ENCODE peak calls at places on chromosomes 1 and 21, in four cellular contexts. H, B, A and C are unnamed samples.

GRCh38 chr1:234954613-234955012 is 174.0 kb downstream of the TOMM20 start:
- DNase-seq in H (no peak), A (no peak), B (peak; percentile 36), C (no peak)

GRCh38 chr1:31154000-31154631 is 85.6 kb downstream of the NKAIN1 start:
- DNase-seq in B (no peak), A (no peak), H (no peak), C (no peak)

GRCh38 chr21:37452222-37452621 is 85.6 kb downstream of the DYRK1A start:
- DNase-seq in H (no peak), A (no peak), B (peak; percentile 23), C (no peak)

GRCh38 chr1:225891229-225891972 is 2.5 kb upstream of the LEFTY1 start:
- DNase-seq in B (no peak), H (no peak), A (peak; percentile 13), C (no peak)

GRCh38 chr1:115654663-115655306 is 13.0 kb downstream of the VANGL1 start:
- DNase-seq in B (no peak), A (peak; percentile 36), H (no peak), C (no peak)

GRCh38 chr1:203655656-203656055 is 29.0 kb downstream of the ATP2B4 start:
- DNase-seq in B (no peak), H (no peak), A (no peak), C (no peak)

GRCh38 chr1:188122646-188123045 is 1293.9 kb downstream of the PLA2G4A start:
- DNase-seq in B (no peak), H (no peak), A (no peak), C (no peak)

GRCh38 chr1:245874942-245875580 is 632.0 kb downstream of the SMYD3 start:
- DNase-seq in H (no peak), A (peak; percentile 71), B (peak; percentile 82), C (no peak)

GRCh38 chr1:194056169-194056568 is 869.8 kb upstream of the B3GALT2 start:
- DNase-seq in B (no peak), A (no peak), H (no peak), C (no peak)

GRCh38 chr1:177209357-177209756 is 38.6 kb downstream of the BRINP2 start:
- DNase-seq in B (no peak), H (no peak), A (no peak), C (no peak)

GRCh38 chr1:8374812-8375211 is 56.9 kb downstream of the SLC45A1 start:
- DNase-seq in B (no peak), A (peak; percentile 55), H (no peak), C (no peak)

GRCh38 chr1:34829250-34829649 is 30.3 kb downstream of the SMIM12 start:
- DNase-seq in A (no peak), B (no peak), H (no peak), C (no peak)

GRCh38 chr1:181090653-181091126 is 2.2 kb downstream of the IER5 start:
- DNase-seq in B (no peak), A (peak; percentile 59), H (no peak), C (no peak)

GRCh38 chr1:230540416-230540815 is 101.9 kb upstream of the COG2 start:
- DNase-seq in A (no peak), H (no peak), B (no peak), C (no peak)

GRCh38 chr1:3543076-3544049 is 67.9 kb downstream of the MEGF6 start:
- DNase-seq in B (peak; percentile 61), H (no peak), A (no peak), C (no peak)

GRCh38 chr1:9417695-9418094 is 121.6 kb upstream of the SLC25A33 start:
- DNase-seq in H (no peak), A (no peak), B (no peak), C (no peak)

GRCh38 chr21:21146587-21147373 is 148.6 kb downstream of the NCAM2 start:
- DNase-seq in H (no peak), B (no peak), A (peak; percentile 59), C (no peak)

GRCh38 chr1:55400560-55400959 is 185.4 kb upstream of the USP24 start:
- DNase-seq in A (no peak), H (no peak), B (peak; percentile 34), C (no peak)

GRCh38 chr1:103266036-103266435 is 157.7 kb upstream of the COL11A1 start:
- DNase-seq in B (no peak), H (no peak), A (no peak), C (no peak)

GRCh38 chr1:185317886-185318310 is 855 bp upstream of the IVNS1ABP start:
- DNase-seq in B (peak; percentile 34), A (peak; percentile 50), H (peak; percentile 41), C (peak; percentile 43)

GRCh38 chr21:44886113-44887075 is 12.9 kb upstream of the PTTG1IP start:
- DNase-seq in H (no peak), B (no peak), A (no peak), C (no peak)

GRCh38 chr1:66262233-66262632 is 271.7 kb upstream of the SGIP1 start:
- DNase-seq in H (no peak), B (no peak), A (no peak), C (no peak)
- TF ChIP-seq TAF1 in H (no peak), B (no peak), A (no peak), C (no peak)

DNA sequence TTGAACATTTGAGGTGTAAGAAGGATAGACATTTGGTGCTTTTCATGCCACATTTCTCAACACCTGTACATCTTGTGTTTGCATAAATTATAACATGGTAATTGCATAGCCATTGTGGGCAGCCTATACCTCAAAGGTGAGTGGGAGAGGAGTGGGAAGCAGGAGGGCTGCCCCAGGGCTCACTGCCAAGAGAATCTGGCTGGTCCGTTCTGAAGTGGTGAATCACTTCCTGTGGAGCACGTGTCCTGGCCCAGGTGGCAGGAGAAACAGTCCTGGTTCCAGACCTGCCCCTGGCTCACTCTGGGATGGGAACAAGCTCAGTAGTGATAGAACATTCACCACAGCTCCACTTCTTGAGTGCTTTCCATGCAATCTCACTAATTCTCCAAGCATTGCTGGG is 11.6 kb upstream of the OLFML2B start:
- DNase-seq in H (no peak), B (no peak), A (no peak), C (no peak)
- TF ChIP-seq TAF1 in H (no peak), B (no peak), A (no peak), C (no peak)

GRCh38 chr1:24472527-24473251 is 29.9 kb upstream of the RCAN3 start:
- DNase-seq in B (no peak), A (no peak), H (no peak), C (no peak)
- TF ChIP-seq TAF1 in B (no peak), A (no peak), H (no peak), C (no peak)

DNA sequence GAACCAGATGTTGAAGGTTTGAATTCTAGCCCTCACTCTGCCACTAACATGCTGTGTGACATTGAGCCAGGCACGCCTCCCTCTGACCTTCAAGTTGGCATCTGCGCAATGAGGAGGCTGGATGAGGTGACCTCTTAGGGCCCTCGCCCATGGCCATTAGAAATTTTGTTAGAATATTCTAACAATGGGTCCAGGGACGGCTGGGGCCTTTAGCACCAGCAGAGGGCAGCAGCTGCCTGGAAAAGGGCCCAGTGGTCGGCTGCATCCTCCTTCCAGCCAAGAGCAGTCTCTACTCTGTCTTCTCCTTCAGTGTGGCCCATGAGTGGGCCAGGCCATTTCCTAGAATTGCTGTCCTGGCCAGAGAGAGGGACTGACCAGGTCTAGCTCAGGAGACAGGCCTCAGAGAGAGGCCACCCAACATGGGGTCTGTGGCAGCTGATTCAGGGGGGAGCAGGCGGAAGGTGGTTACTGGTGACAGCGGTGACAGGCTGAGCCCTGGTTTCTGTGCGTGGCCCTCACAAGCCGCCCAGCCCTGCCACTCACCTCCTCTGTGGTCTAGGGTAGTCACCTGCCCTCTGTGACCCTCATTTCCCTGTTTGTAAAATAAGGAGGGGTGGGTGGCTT is 101.3 kb upstream of the ACTL8 start:
- DNase-seq in H (peak; percentile 50), B (peak; percentile 85), A (peak; percentile 72), C (peak; percentile 63)
- TF ChIP-seq TAF1 in H (no peak), B (no peak), A (no peak), C (no peak)

GRCh38 chr1:244680667-244681066 is 27.7 kb downstream of the DESI2 start:
- DNase-seq in H (no peak), B (no peak), A (no peak), C (no peak)
- TF ChIP-seq TAF1 in H (no peak), B (no peak), A (no peak), C (no peak)

GRCh38 chr1:174966000-174966572 is 33.7 kb upstream of the CACYBP start:
- DNase-seq in H (no peak), A (no peak), B (no peak), C (no peak)

GRCh38 chr1:174967845-174968705 is 31.7 kb upstream of the CACYBP start:
- DNase-seq in H (no peak), A (no peak), B (no peak), C (no peak)

GRCh38 chr1:174971466-174971865 is 28.3 kb upstream of the CACYBP start:
- DNase-seq in A (no peak), B (no peak), H (no peak), C (no peak)

GRCh38 chr1:174969977-174970376 is 29.8 kb upstream of the CACYBP start:
- DNase-seq in B (no peak), H (no peak), A (no peak), C (no peak)

DNA sequence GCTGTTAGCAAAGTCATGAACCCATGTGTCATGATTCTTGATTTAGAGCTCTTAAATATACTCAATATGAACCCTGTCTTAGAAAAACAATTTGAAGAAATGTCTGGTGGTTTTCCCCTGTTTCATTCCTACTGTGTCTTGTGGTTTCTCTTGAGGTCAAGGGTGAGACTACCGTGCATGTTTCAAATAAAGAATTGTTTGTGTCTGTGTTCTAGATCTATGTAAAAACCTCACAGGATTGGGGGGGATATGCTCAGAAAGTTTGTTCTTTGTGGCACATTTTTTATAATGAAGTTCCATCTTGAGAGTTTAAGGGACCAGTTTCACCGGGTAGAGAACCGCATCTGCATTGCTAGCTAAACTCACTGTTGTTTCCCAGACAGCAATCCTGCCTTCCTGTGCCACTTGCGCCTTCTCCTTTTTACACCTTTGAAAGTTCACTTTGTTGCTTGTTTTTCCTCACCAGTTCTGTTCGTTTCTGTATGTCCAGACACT is 30.9 kb upstream of the CACYBP start:
- DNase-seq in H (no peak), B (no peak), A (peak; percentile 36), C (no peak)
- TF ChIP-seq TAF1 in H (no peak), B (no peak), A (no peak), C (no peak)